ENCODE peak calls at places on chromosomes 5 and 9, in five cellular contexts. One of them, this sample, is unnamed.
A peak's percentile ranks its signal among the peaks of the same experiment; 100 is the strongest.

GRCh38 chr9:122402403-122403268 is 31.8 kb downstream of the PTGS1 start:
- DNase-seq in astrocyte: peak; percentile 96
- DNase-seq in lower leg skin: peak; percentile 35
- DNase-seq in endodermal cell: no peak
- DNase-seq in mesothelial cell of epicardium: no peak
- DNase-seq in this sample: peak; percentile 50

GRCh38 chr9:114025760-114026159 is 52.3 kb downstream of the AMBP start:
- DNase-seq in mesothelial cell of epicardium: no peak
- DNase-seq in astrocyte: no peak
- DNase-seq in lower leg skin: no peak
- DNase-seq in endodermal cell: no peak
- DNase-seq in this sample: no peak

GRCh38 chr5:109829331-109829730 is 139.6 kb downstream of the MAN2A1 start:
- DNase-seq in mesothelial cell of epicardium: no peak
- DNase-seq in endodermal cell: no peak
- DNase-seq in astrocyte: peak; percentile 15
- DNase-seq in lower leg skin: no peak
- DNase-seq in this sample: no peak

GRCh38 chr9:71719585-71719984 is 48.7 kb downstream of the CEMIP2 start:
- DNase-seq in astrocyte: peak; percentile 35
- DNase-seq in mesothelial cell of epicardium: no peak
- DNase-seq in endodermal cell: no peak
- DNase-seq in lower leg skin: no peak
- DNase-seq in this sample: no peak

GRCh38 chr9:116549786-116550660 is 137.1 kb upstream of the TRIM32 start:
- DNase-seq in astrocyte: peak; percentile 51
- DNase-seq in lower leg skin: no peak
- DNase-seq in mesothelial cell of epicardium: no peak
- DNase-seq in endodermal cell: no peak
- DNase-seq in this sample: no peak

GRCh38 chr5:143056331-143056689 is 286.1 kb downstream of the ARHGAP26 start:
- DNase-seq in astrocyte: peak; percentile 46
- DNase-seq in mesothelial cell of epicardium: no peak
- DNase-seq in endodermal cell: no peak
- DNase-seq in lower leg skin: no peak
- DNase-seq in this sample: no peak

GRCh38 chr5:65722575-65723424 is 795 bp downstream of the NLN start:
- DNase-seq in endodermal cell: peak; percentile 72
- DNase-seq in lower leg skin: no peak
- DNase-seq in mesothelial cell of epicardium: no peak
- DNase-seq in astrocyte: peak; percentile 73
- DNase-seq in this sample: peak; percentile 20

GRCh38 chr5:122776143-122776542 is 1.3 kb downstream of the SNX2 start:
- DNase-seq in lower leg skin: no peak
- DNase-seq in mesothelial cell of epicardium: no peak
- DNase-seq in endodermal cell: no peak
- DNase-seq in astrocyte: no peak
- DNase-seq in this sample: no peak

GRCh38 chr9:87020169-87020935 is 73.0 kb upstream of the GAS1 start:
- DNase-seq in astrocyte: no peak
- DNase-seq in mesothelial cell of epicardium: no peak
- DNase-seq in endodermal cell: no peak
- DNase-seq in lower leg skin: no peak
- DNase-seq in this sample: no peak

GRCh38 chr9:16704489-16705111 is 165.9 kb downstream of the BNC2 start:
- DNase-seq in mesothelial cell of epicardium: no peak
- DNase-seq in endodermal cell: peak; percentile 73
- DNase-seq in lower leg skin: no peak
- DNase-seq in astrocyte: no peak
- DNase-seq in this sample: no peak

GRCh38 chr9:111179577-111179976 is 141.3 kb upstream of the LPAR1 start:
- DNase-seq in endodermal cell: no peak
- DNase-seq in mesothelial cell of epicardium: no peak
- DNase-seq in astrocyte: peak; percentile 20
- DNase-seq in lower leg skin: no peak
- DNase-seq in this sample: no peak

GRCh38 chr5:174141398-174141797 is 95.9 kb downstream of the NSG2 start:
- DNase-seq in astrocyte: no peak
- DNase-seq in lower leg skin: no peak
- DNase-seq in endodermal cell: no peak
- DNase-seq in mesothelial cell of epicardium: no peak
- DNase-seq in this sample: no peak

GRCh38 chr9:130713286-130713975 is 19.9 kb downstream of the EXOSC2 start:
- DNase-seq in astrocyte: no peak
- DNase-seq in endodermal cell: peak; percentile 66
- DNase-seq in mesothelial cell of epicardium: no peak
- DNase-seq in lower leg skin: no peak
- DNase-seq in this sample: no peak

GRCh38 chr5:3179220-3179619 is 416.4 kb upstream of the IRX1 start:
- DNase-seq in astrocyte: no peak
- DNase-seq in lower leg skin: no peak
- DNase-seq in mesothelial cell of epicardium: no peak
- DNase-seq in endodermal cell: peak; percentile 86
- DNase-seq in this sample: no peak

GRCh38 chr5:149439899-149440655 is 61.0 kb upstream of the IL17B start:
- DNase-seq in mesothelial cell of epicardium: no peak
- DNase-seq in lower leg skin: peak; percentile 68
- DNase-seq in astrocyte: peak; percentile 71
- DNase-seq in endodermal cell: peak; percentile 90
- DNase-seq in this sample: peak; percentile 93

GRCh38 chr5:352639-353598 is 31.4 kb downstream of the AHRR start:
- DNase-seq in astrocyte: no peak
- DNase-seq in lower leg skin: no peak
- DNase-seq in mesothelial cell of epicardium: no peak
- DNase-seq in endodermal cell: peak; percentile 54
- DNase-seq in this sample: no peak

GRCh38 chr9:89799766-89800165 is 195.0 kb downstream of the GADD45G start:
- DNase-seq in mesothelial cell of epicardium: no peak
- DNase-seq in endodermal cell: no peak
- DNase-seq in lower leg skin: no peak
- DNase-seq in astrocyte: no peak
- DNase-seq in this sample: no peak

GRCh38 chr9:19699757-19700156 is 89.1 kb downstream of the SLC24A2 start:
- DNase-seq in endodermal cell: peak; percentile 50
- DNase-seq in astrocyte: no peak
- DNase-seq in lower leg skin: no peak
- DNase-seq in mesothelial cell of epicardium: no peak
- DNase-seq in this sample: no peak

GRCh38 chr5:177553671-177554429 is 513 bp downstream of the FAM193B start:
- DNase-seq in endodermal cell: peak; percentile 73
- DNase-seq in mesothelial cell of epicardium: peak; percentile 36
- DNase-seq in lower leg skin: peak; percentile 30
- DNase-seq in astrocyte: no peak
- DNase-seq in this sample: peak; percentile 50

GRCh38 chr5:75243100-75243499 is 6.4 kb upstream of the ANKRD31 start:
- DNase-seq in lower leg skin: no peak
- DNase-seq in mesothelial cell of epicardium: no peak
- DNase-seq in endodermal cell: no peak
- DNase-seq in astrocyte: no peak
- DNase-seq in this sample: peak; percentile 42

GRCh38 chr5:29040404-29040803 is 2002.0 kb upstream of the CDH9 start:
- DNase-seq in endodermal cell: no peak
- DNase-seq in mesothelial cell of epicardium: no peak
- DNase-seq in astrocyte: no peak
- DNase-seq in lower leg skin: no peak
- DNase-seq in this sample: no peak

GRCh38 chr5:83011990-83012389 is 65.2 kb downstream of the TMEM167A start:
- DNase-seq in lower leg skin: no peak
- DNase-seq in mesothelial cell of epicardium: no peak
- DNase-seq in endodermal cell: no peak
- DNase-seq in astrocyte: no peak
- DNase-seq in this sample: no peak

GRCh38 chr5:93884254-93884653 is 142.9 kb upstream of the POU5F2 start:
- DNase-seq in lower leg skin: no peak
- DNase-seq in mesothelial cell of epicardium: no peak
- DNase-seq in endodermal cell: no peak
- DNase-seq in astrocyte: no peak
- DNase-seq in this sample: no peak

GRCh38 chr9:95516736-95517558 is at the start of gene PTCH1:
- DNase-seq in mesothelial cell of epicardium: no peak
- DNase-seq in astrocyte: peak; percentile 33
- DNase-seq in endodermal cell: peak; percentile 79
- DNase-seq in lower leg skin: no peak
- DNase-seq in this sample: peak; percentile 34

GRCh38 chr9:75911390-75911789 is 20.9 kb downstream of the PCSK5 start:
- DNase-seq in astrocyte: no peak
- DNase-seq in mesothelial cell of epicardium: no peak
- DNase-seq in lower leg skin: no peak
- DNase-seq in endodermal cell: no peak
- DNase-seq in this sample: no peak

GRCh38 chr5:95715799-95716461 is 15.2 kb upstream of the RHOBTB3 start:
- DNase-seq in endodermal cell: no peak
- DNase-seq in astrocyte: peak; percentile 89
- DNase-seq in lower leg skin: no peak
- DNase-seq in mesothelial cell of epicardium: no peak
- DNase-seq in this sample: no peak

GRCh38 chr5:60886158-60886557 is 42.1 kb upstream of the ELOVL7 start:
- DNase-seq in mesothelial cell of epicardium: no peak
- DNase-seq in astrocyte: no peak
- DNase-seq in lower leg skin: no peak
- DNase-seq in endodermal cell: no peak
- DNase-seq in this sample: no peak

GRCh38 chr5:60887096-60887495 is 43.0 kb upstream of the ELOVL7 start:
- DNase-seq in lower leg skin: no peak
- DNase-seq in mesothelial cell of epicardium: no peak
- DNase-seq in astrocyte: no peak
- DNase-seq in endodermal cell: no peak
- DNase-seq in this sample: no peak

GRCh38 chr5:60888359-60889061 is 44.4 kb upstream of the ELOVL7 start:
- DNase-seq in endodermal cell: no peak
- DNase-seq in mesothelial cell of epicardium: no peak
- DNase-seq in lower leg skin: no peak
- DNase-seq in astrocyte: no peak
- DNase-seq in this sample: no peak

DNA sequence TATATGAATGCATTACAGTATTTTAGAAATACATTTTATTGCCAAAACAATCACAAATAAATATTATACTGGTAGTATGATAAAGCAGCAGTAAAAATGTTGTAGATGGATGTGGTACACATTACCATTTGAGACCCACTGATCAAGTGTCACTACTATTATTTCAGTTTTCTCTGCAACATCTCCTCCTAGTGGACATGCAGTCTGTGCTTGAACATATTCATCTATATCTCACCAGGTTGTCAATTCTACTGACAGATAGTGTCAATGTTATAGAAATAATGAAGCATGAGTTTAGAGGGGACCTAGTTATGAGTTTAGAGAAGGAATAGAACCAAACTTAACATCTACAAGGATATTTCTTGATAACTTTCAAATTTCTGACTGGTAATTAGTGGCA is 39.2 kb upstream of the ELOVL7 start:
- DNase-seq in astrocyte: no peak
- DNase-seq in mesothelial cell of epicardium: no peak
- DNase-seq in endodermal cell: no peak
- DNase-seq in lower leg skin: no peak
- DNase-seq in this sample: peak; percentile 3
- TF ChIP-seq CTCF in astrocyte: peak; percentile 40
- TF ChIP-seq CTCF in mesothelial cell of epicardium: peak; percentile 15
- TF ChIP-seq CTCF in endodermal cell: peak; percentile 77
- TF ChIP-seq CTCF in lower leg skin: no peak
- TF ChIP-seq CTCF in this sample: no peak

DNA sequence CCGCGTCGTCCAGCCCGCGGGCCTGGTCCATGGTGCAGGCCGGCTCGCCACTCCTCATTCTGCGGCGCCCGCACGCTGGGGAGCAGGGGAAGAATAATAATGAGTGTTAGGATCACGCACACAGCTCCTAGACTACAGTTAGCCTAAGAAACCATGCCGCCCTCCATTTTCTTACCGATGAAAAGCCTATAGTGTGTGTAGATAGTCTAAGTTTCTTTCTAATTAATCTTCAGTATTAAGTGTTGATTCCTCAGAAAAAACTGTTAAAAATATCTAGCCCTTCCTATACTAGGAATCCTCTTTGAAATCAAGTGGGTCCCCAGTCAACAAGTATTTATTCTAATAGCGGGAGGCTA is 9.3 kb downstream of the ZBED3 start:
- DNase-seq in astrocyte: no peak
- DNase-seq in mesothelial cell of epicardium: no peak
- DNase-seq in lower leg skin: no peak
- DNase-seq in endodermal cell: no peak
- DNase-seq in this sample: no peak
- TF ChIP-seq CTCF in astrocyte: peak; percentile 3
- TF ChIP-seq CTCF in mesothelial cell of epicardium: no peak
- TF ChIP-seq CTCF in lower leg skin: no peak
- TF ChIP-seq CTCF in endodermal cell: no peak
- TF ChIP-seq CTCF in this sample: no peak

DNA sequence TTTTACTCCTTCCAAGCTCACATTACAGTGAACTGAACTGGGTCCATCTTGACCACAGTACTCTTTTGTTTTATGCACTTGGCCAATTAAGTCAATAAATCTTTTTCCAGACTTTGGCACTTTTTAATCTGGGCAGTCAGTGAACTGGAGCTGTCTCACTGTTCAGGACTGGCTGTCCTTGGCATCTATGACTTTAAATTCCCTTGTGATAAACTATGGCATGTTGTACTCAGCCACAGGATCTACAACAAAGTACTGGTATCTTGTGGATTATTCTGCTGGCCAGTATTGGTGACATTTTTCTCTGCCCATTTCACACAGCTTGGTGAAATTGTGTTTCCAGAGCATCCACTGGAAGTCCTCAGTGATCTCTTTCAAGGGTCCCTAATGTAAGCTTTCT is 1144.8 kb upstream of the SEMA6A start:
- DNase-seq in endodermal cell: no peak
- DNase-seq in astrocyte: no peak
- DNase-seq in lower leg skin: no peak
- DNase-seq in mesothelial cell of epicardium: no peak
- DNase-seq in this sample: no peak
- TF ChIP-seq CTCF in endodermal cell: no peak
- TF ChIP-seq CTCF in astrocyte: no peak
- TF ChIP-seq CTCF in lower leg skin: no peak
- TF ChIP-seq CTCF in mesothelial cell of epicardium: no peak
- TF ChIP-seq CTCF in this sample: no peak

GRCh38 chr5:57891443-57891842 is 408.8 kb upstream of the ACTBL2 start:
- DNase-seq in lower leg skin: no peak
- DNase-seq in mesothelial cell of epicardium: no peak
- DNase-seq in astrocyte: no peak
- DNase-seq in endodermal cell: peak; percentile 47
- DNase-seq in this sample: no peak

GRCh38 chr5:57884346-57885102 is 401.9 kb upstream of the ACTBL2 start:
- DNase-seq in astrocyte: no peak
- DNase-seq in endodermal cell: no peak
- DNase-seq in lower leg skin: no peak
- DNase-seq in mesothelial cell of epicardium: no peak
- DNase-seq in this sample: no peak

GRCh38 chr5:57887851-57888621 is 405.4 kb upstream of the ACTBL2 start:
- DNase-seq in mesothelial cell of epicardium: no peak
- DNase-seq in lower leg skin: peak; percentile 34
- DNase-seq in astrocyte: peak; percentile 69
- DNase-seq in endodermal cell: peak; percentile 72
- DNase-seq in this sample: peak; percentile 53

DNA sequence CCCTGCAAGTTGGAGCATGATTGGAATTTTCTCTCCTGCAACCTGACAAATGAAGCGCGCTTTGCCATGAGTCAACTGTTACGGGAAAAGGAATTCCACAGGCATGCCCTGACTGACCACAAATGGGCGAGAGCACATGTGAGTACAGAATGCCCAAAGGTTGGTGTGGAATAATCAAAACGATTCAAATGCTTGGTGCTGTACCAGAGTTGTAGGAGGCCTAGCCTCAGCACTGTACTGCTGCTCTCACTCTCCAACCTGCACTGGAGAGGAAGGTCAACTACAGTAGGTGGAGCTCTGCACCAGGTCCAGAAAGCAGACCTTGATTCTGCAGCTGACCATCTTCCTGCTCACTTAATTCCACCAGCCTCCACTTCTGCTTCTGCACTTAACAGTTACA is 406.9 kb upstream of the ACTBL2 start:
- DNase-seq in mesothelial cell of epicardium: no peak
- DNase-seq in astrocyte: peak; percentile 94
- DNase-seq in lower leg skin: no peak
- DNase-seq in endodermal cell: peak; percentile 57
- DNase-seq in this sample: peak; percentile 40
- TF ChIP-seq CTCF in mesothelial cell of epicardium: no peak
- TF ChIP-seq CTCF in astrocyte: no peak
- TF ChIP-seq CTCF in lower leg skin: no peak
- TF ChIP-seq CTCF in endodermal cell: peak; percentile 51
- TF ChIP-seq CTCF in this sample: no peak

This sample was measured in Calu3.